ENCODE peak calls at places on chromosome 7, in seven cellular contexts. I is lower lobe of right lung; U is Caco-2; P is ELF-1; X is anterior cingulate cortex; O is SIG-M5; N is activated CD8-positive, alpha-beta memory T cell treated with anti-CD3 and anti-CD28 coated beads, Interleukin-2, amount 50 U/mL, for 48 hours. H is an unnamed sample.
A peak's percentile ranks its signal among the peaks of the same experiment; 100 is the strongest.

GRCh38 chr7:150450491-150450992 is at the start of gene GIMAP8:
- DNase-seq in I (peak; percentile 82), U (no peak), P (no peak), X (no peak), O (no peak), N (peak; percentile 83), H (no peak)

GRCh38 chr7:135669774-135670173 is 7.5 kb downstream of the STMP1 start:
- DNase-seq in I (no peak), U (no peak), P (no peak), X (no peak), O (no peak), N (no peak), H (no peak)

GRCh38 chr7:2487586-2488271 is 11.5 kb upstream of the GRIFIN start:
- DNase-seq in I (no peak), U (no peak), P (peak; percentile 0), X (no peak), O (no peak), N (no peak), H (no peak)

GRCh38 chr7:4286281-4286680 is 395.8 kb upstream of the FOXK1 start:
- DNase-seq in I (no peak), U (peak; percentile 10), P (no peak), X (no peak), O (no peak), N (no peak), H (no peak)

GRCh38 chr7:44216019-44216418 is 15.2 kb downstream of the YKT6 start:
- DNase-seq in I (no peak), U (no peak), P (no peak), X (no peak), O (no peak), N (no peak), H (no peak)

GRCh38 chr7:46355331-46355730 is 434.3 kb upstream of the IGFBP3 start:
- DNase-seq in I (no peak), U (no peak), P (no peak), X (no peak), O (no peak), N (no peak), H (no peak)

GRCh38 chr7:2306688-2307087 is 7.6 kb downstream of the SNX8 start:
- DNase-seq in I (no peak), U (no peak), P (no peak), X (no peak), O (no peak), N (no peak), H (no peak)

GRCh38 chr7:4204530-4205165 is 477.4 kb upstream of the FOXK1 start:
- DNase-seq in I (peak; percentile 14), U (no peak), P (peak; percentile 29), X (no peak), O (no peak), N (no peak), H (peak; percentile 68)

GRCh38 chr7:79452495-79453265 is 787 bp downstream of the MAGI2 start:
- DNase-seq in I (peak; percentile 42), U (no peak), P (peak; percentile 7), X (no peak), O (no peak), N (peak; percentile 47), H (peak; percentile 37)